ENCODE peak calls at places on chromosome 18, in six cellular contexts. A, D, N, Z, Y and X are unnamed samples.

GRCh38 chr18:34223164-34223892 is 1.4 kb downstream of the NOL4 start:
- DNase-seq in Y (no peak), N (peak), A (no peak), Z (no peak), D (peak), X (no peak)

GRCh38 chr18:33495278-33495677 is 54.8 kb upstream of the CCDC178 start:
- DNase-seq in Z (peak), D (peak), N (peak), Y (peak), A (peak), X (no peak)

GRCh38 chr18:52569492-52569891 is 229.5 kb downstream of the DCC start:
- DNase-seq in Y (no peak), N (no peak), A (no peak), Z (no peak), D (no peak), X (no peak)

GRCh38 chr18:8991131-8991530 is 111.4 kb upstream of the NDUFV2 start:
- DNase-seq in A (no peak), D (no peak), N (no peak), Y (no peak), Z (no peak), X (no peak)

GRCh38 chr18:11259421-11259820 is 110.1 kb upstream of the PIEZO2 start:
- DNase-seq in D (peak), Z (no peak), Y (no peak), A (no peak), N (no peak), X (no peak)

GRCh38 chr18:56469582-56469981 is 168.8 kb downstream of the TXNL1 start:
- DNase-seq in Y (no peak), N (no peak), A (no peak), D (no peak), Z (no peak), X (no peak)

GRCh38 chr18:31723998-31724711 is 36.5 kb downstream of the SLC25A52 start:
- DNase-seq in N (no peak), Z (no peak), A (no peak), D (peak), Y (no peak), X (no peak)

GRCh38 chr18:36688020-36688965 is 140.5 kb downstream of the TPGS2 start:
- DNase-seq in N (peak), D (peak), Z (peak), A (no peak), Y (peak), X (peak)

GRCh38 chr18:49038423-49038822 is 87.7 kb upstream of the SMAD7 start:
- DNase-seq in D (no peak), Z (no peak), N (no peak), Y (no peak), A (no peak), X (no peak)

GRCh38 chr18:13630869-13631268 is 95.5 kb downstream of the FAM210A start:
- DNase-seq in Y (no peak), N (no peak), D (no peak), Z (no peak), A (no peak), X (no peak)

GRCh38 chr18:46333371-46334199 is 229.4 kb downstream of the HAUS1 start:
- DNase-seq in D (peak), A (no peak), Y (no peak), N (no peak), Z (no peak), X (peak)

GRCh38 chr18:13376841-13377351 is 158.3 kb downstream of the LDLRAD4 start:
- DNase-seq in Y (no peak), N (no peak), A (no peak), D (no peak), Z (no peak), X (no peak)

GRCh38 chr18:61865466-61866165 is 27.2 kb downstream of the RNF152 start:
- DNase-seq in D (no peak), Z (no peak), A (no peak), Y (no peak), N (no peak), X (no peak)

GRCh38 chr18:77108001-77108692 is 24.4 kb downstream of the MBP start:
- DNase-seq in D (no peak), Y (no peak), A (no peak), N (no peak), Z (no peak), X (no peak)

GRCh38 chr18:24293254-24293653 is 104.4 kb downstream of the OSBPL1A start:
- DNase-seq in Y (no peak), A (no peak), N (no peak), D (no peak), Z (no peak), X (no peak)

GRCh38 chr18:34159691-34160185 is 65.0 kb downstream of the NOL4 start:
- DNase-seq in Y (no peak), A (no peak), N (no peak), Z (no peak), D (peak), X (no peak)

GRCh38 chr18:48992791-48993555 is 42.2 kb upstream of the SMAD7 start:
- DNase-seq in N (peak), Y (peak), Z (no peak), A (no peak), D (no peak), X (peak)

GRCh38 chr18:68121826-68122225 is 593.1 kb downstream of the TMX3 start:
- DNase-seq in D (no peak), Z (no peak), Y (no peak), N (no peak), A (no peak), X (no peak)

GRCh38 chr18:76955529-76956170 is 133.3 kb downstream of the ZNF236 start:
- DNase-seq in A (no peak), N (no peak), D (no peak), Z (no peak), Y (no peak), X (no peak)

GRCh38 chr18:59874166-59874565 is 25.6 kb upstream of the PMAIP1 start:
- DNase-seq in N (peak), D (no peak), Z (peak), Y (no peak), A (no peak), X (no peak)

GRCh38 chr18:55863876-55864275 is 275.9 kb upstream of the TCF4 start:
- DNase-seq in Z (no peak), Y (no peak), A (no peak), D (peak), N (no peak), X (no peak)

GRCh38 chr18:42742976-42743755 is 372.3 kb downstream of the RIT2 start:
- DNase-seq in Z (no peak), Y (no peak), A (no peak), N (no peak), D (no peak), X (no peak)

GRCh38 chr18:9991021-9992000 is 77.5 kb downstream of the VAPA start:
- DNase-seq in D (no peak), Y (no peak), A (no peak), N (no peak), Z (no peak), X (peak)

GRCh38 chr18:25310045-25310444 is 41.9 kb downstream of the ZNF521 start:
- DNase-seq in N (peak), Z (no peak), Y (no peak), A (no peak), D (no peak), X (no peak)

DNA sequence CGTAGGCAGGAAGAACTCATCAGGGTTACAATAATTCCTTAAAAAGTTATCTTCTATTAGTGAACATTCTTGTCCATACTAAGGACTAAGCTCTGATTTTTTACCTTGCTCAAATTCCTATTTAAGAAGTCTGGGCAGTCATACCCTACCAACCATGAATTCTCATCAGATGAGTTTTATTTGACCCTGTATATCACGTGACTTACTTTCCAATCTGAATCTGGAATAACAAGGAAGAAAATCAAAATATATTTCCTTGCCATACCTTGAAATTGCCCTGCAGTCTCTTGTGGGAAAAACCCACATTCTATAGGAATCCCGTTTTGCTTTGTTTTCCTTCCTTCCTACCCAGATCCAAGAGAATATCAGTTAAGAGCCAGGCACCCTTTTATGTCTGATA is 352.7 kb downstream of the AKAIN1 start:
- DNase-seq in N (no peak), A (no peak), D (no peak), Z (no peak), Y (no peak), X (no peak)
- TF ChIP-seq GABPA in N (no peak), A (no peak), D (no peak), Z (no peak), Y (no peak), X (no peak)

GRCh38 chr18:75384144-75384543 is 43.4 kb downstream of the SMIM21 start:
- DNase-seq in N (no peak), D (no peak), A (no peak), Z (no peak), Y (no peak), X (no peak)
- H3K27ac ChIP-seq in N (no peak), D (no peak), A (no peak), Z (no peak), Y (no peak), X (no peak)

GRCh38 chr18:23194969-23195957 is 60.0 kb downstream of the CABLES1 start:
- DNase-seq in D (no peak), Y (no peak), N (no peak), A (no peak), Z (no peak), X (no peak)

GRCh38 chr18:23198217-23198845 is 63.0 kb downstream of the CABLES1 start:
- DNase-seq in D (no peak), Y (no peak), A (no peak), N (no peak), Z (no peak), X (no peak)

GRCh38 chr18:23194150-23194968 is 59.1 kb downstream of the CABLES1 start:
- DNase-seq in Z (no peak), N (no peak), A (no peak), Y (no peak), D (no peak), X (no peak)

GRCh38 chr18:23193727-23194126 is 58.4 kb downstream of the CABLES1 start:
- DNase-seq in Z (no peak), N (no peak), D (no peak), A (no peak), Y (no peak), X (no peak)

GRCh38 chr18:23196119-23197004 is 61.1 kb downstream of the CABLES1 start:
- DNase-seq in A (no peak), Y (no peak), Z (no peak), N (no peak), D (no peak), X (no peak)
- TF ChIP-seq GABPA in A (no peak), Y (no peak), Z (no peak), N (no peak), D (no peak), X (no peak)

DNA sequence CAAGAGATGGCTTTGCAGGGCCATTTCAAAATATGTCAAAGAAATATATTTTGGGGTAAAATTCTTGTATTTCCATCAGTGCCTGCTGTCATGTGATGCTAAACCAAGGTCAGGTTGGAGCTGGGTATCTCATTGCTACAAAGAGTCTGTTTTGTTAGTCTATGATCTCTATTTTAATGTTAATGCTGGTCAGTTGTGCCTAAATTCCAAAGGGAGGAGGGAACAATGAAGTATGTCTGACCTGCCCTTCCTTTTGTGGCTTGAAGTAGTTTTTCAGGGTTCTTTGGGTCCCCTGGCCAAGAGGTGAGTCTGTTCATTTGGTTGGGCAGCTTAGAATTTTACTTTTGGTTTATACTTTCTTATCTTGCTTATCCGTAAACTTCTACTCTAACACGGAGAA is 61.6 kb upstream of the DYNAP start:
- DNase-seq in A (peak), Y (no peak), D (no peak), N (no peak), Z (no peak), X (no peak)
- H3K27ac ChIP-seq in A (peak), Y (no peak), D (no peak), N (no peak), Z (no peak), X (no peak)

GRCh38 chr18:685438-685837 is 27.0 kb downstream of the ENOSF1 start:
- DNase-seq in A (no peak), D (no peak), N (peak), Z (no peak), Y (no peak), X (no peak)
- TF ChIP-seq GABPA in A (no peak), D (no peak), N (no peak), Z (no peak), Y (no peak), X (no peak)

DNA sequence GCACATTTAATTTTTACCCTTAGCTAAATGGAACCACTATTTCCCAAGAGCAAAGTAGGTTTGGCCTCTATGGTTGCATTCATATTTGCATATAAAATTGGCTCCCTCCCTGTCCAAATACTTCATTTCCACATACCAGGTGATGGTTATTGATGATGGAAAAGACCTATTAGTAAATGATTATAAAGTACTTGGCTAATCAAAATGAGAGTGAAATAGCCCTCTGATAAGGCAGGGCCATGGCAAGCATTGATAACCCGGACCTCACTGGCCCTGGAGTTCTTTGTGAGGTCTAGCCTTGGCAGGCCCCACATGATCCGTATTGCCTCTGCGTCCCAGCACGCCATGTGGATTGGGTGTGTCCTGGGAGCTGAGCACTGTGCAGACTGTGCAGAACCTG is 201.1 kb upstream of the GATA6 start:
- DNase-seq in D (no peak), N (no peak), A (no peak), Z (no peak), Y (no peak), X (no peak)
- H3K27ac ChIP-seq in D (no peak), N (no peak), A (no peak), Z (no peak), Y (no peak), X (no peak)

GRCh38 chr18:79986726-79987125 is 1.6 kb downstream of the TXNL4A start:
- DNase-seq in A (no peak), Z (no peak), Y (no peak), N (no peak), D (peak), X (no peak)

GRCh38 chr18:79985172-79985571 is 3.2 kb downstream of the TXNL4A start:
- DNase-seq in N (no peak), Y (no peak), Z (peak), D (no peak), A (no peak), X (no peak)

GRCh38 chr18:79987566-79987965 is 797 bp downstream of the TXNL4A start:
- DNase-seq in N (no peak), D (no peak), Z (no peak), A (no peak), Y (no peak), X (no peak)

GRCh38 chr18:79988925-79989361 is 580 bp upstream of the TXNL4A start:
- DNase-seq in A (no peak), Z (no peak), N (peak), Y (no peak), D (no peak), X (no peak)

GRCh38 chr18:79988079-79988924 is at the start of gene TXNL4A:
- DNase-seq in Z (peak), D (peak), Y (peak), A (no peak), N (peak), X (peak)
- TF ChIP-seq GABPA in Z (no peak), D (no peak), Y (no peak), A (no peak), N (no peak), X (no peak)

GRCh38 chr18:23213200-23213599 is 77.9 kb downstream of the CABLES1 start:
- DNase-seq in Z (no peak), A (no peak), N (no peak), D (no peak), Y (no peak), X (no peak)

GRCh38 chr18:23210526-23210925 is 75.2 kb downstream of the CABLES1 start:
- DNase-seq in D (no peak), Y (no peak), A (no peak), N (no peak), Z (no peak), X (no peak)

GRCh38 chr18:23211146-23211545 is 75.9 kb downstream of the CABLES1 start:
- DNase-seq in D (no peak), A (no peak), N (no peak), Z (no peak), Y (no peak), X (no peak)

GRCh38 chr18:23209796-23210195 is 74.5 kb downstream of the CABLES1 start:
- DNase-seq in N (no peak), Z (no peak), A (no peak), D (no peak), Y (no peak), X (no peak)

DNA sequence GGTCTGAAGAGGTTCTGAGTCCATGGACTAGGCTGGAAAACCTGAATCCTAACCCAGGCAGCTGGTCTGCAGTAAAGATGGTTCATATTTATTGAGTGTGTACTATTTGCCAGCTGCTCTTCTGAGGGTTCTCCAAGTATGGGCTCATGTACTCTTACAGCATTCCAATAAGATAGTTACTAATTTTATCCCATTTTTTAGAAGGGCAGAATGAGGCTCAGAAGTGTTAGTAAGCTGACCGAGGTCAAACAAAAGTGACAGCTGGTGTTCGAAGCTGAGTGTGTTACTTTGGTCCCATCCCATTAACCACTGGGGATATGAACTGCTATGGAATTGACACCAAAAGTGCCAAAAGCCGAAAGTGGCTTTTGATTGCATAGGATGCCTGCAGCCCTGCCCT is 76.9 kb downstream of the CABLES1 start:
- DNase-seq in D (no peak), N (no peak), Z (no peak), Y (no peak), A (no peak), X (no peak)
- H3K27ac ChIP-seq in D (no peak), N (no peak), Z (no peak), Y (no peak), A (no peak), X (no peak)